ENCODE peak calls at places on chromosomes 16 and 17, in four cellular contexts. N is AG04450, R is GM23248, P is GM18507. K is an unnamed sample.

GRCh38 chr17:17710728-17711541 is 29.7 kb downstream of the RAI1 start:
- DNase-seq in R (peak; percentile 89), N (peak; percentile 79), P (no peak), K (peak; percentile 93)

GRCh38 chr16:74999208-74999682 is 421 bp downstream of the ZNRF1 start:
- DNase-seq in R (peak; percentile 66), P (no peak), N (no peak), K (peak; percentile 36)

GRCh38 chr17:37848690-37849616 is 75.3 kb upstream of the TBC1D3K start:
- DNase-seq in R (peak; percentile 77), N (peak; percentile 21), P (no peak), K (peak; percentile 81)

GRCh38 chr17:32504166-32504990 is 17.6 kb downstream of the CDK5R1 start:
- DNase-seq in R (peak; percentile 31), P (no peak), N (no peak), K (peak; percentile 43)

GRCh38 chr17:29393451-29393850 is 3.3 kb downstream of the TAOK1 start:
- DNase-seq in P (no peak), N (no peak), R (peak; percentile 72), K (no peak)

GRCh38 chr17:78610951-78611511 is 33.8 kb upstream of the DNAH17 start:
- DNase-seq in R (no peak), N (no peak), P (no peak), K (no peak)

GRCh38 chr17:11928436-11928835 is 68.8 kb downstream of the ZNF18 start:
- DNase-seq in P (no peak), N (no peak), R (no peak), K (no peak)

GRCh38 chr16:65414284-65414984 is 292.6 kb upstream of the CDH11 start:
- DNase-seq in R (peak; percentile 88), N (peak; percentile 29), P (no peak), K (peak; percentile 86)

GRCh38 chr17:31321971-31322370 is 549 bp upstream of the EVI2A start:
- DNase-seq in P (no peak), R (no peak), N (no peak), K (no peak)

GRCh38 chr16:80122155-80122554 is 418.6 kb upstream of the DYNLRB2 start:
- DNase-seq in N (no peak), R (peak; percentile 42), P (no peak), K (peak; percentile 44)

GRCh38 chr17:70636517-70637133 is 467.3 kb downstream of the KCNJ2 start:
- DNase-seq in R (peak; percentile 60), N (peak; percentile 10), P (peak; percentile 2), K (peak; percentile 52)

GRCh38 chr17:79655672-79656290 is 44.9 kb upstream of the RBFOX3 start:
- DNase-seq in R (no peak), N (no peak), P (no peak), K (no peak)

GRCh38 chr17:73710095-73710592 is 65.9 kb upstream of the SDK2 start:
- DNase-seq in N (peak; percentile 2), R (peak; percentile 52), P (peak; percentile 40), K (peak; percentile 60)

GRCh38 chr16:12575288-12575687 is 228.4 kb downstream of the CPPED1 start:
- DNase-seq in P (no peak), N (no peak), R (no peak), K (no peak)

GRCh38 chr16:20137909-20138308 is 64.2 kb upstream of the GPR139 start:
- DNase-seq in N (no peak), P (no peak), R (no peak), K (no peak)

GRCh38 chr16:20850981-20851380 is 44.7 kb downstream of the REXO5 start:
- DNase-seq in P (no peak), N (no peak), R (peak; percentile 27), K (no peak)

GRCh38 chr17:17899486-17899885 is 62.7 kb upstream of the SREBF1 start:
- DNase-seq in P (no peak), R (no peak), N (no peak), K (no peak)

GRCh38 chr16:81445143-81445922 is 725 bp downstream of the CMIP start:
- DNase-seq in P (peak; percentile 54), N (no peak), R (peak; percentile 75), K (peak; percentile 50)

GRCh38 chr16:3088450-3088849 is 10.6 kb downstream of the ZSCAN10 start:
- DNase-seq in P (no peak), N (no peak), R (no peak), K (no peak)

GRCh38 chr16:65619606-65620005 is 497.7 kb upstream of the CDH11 start:
- DNase-seq in R (peak; percentile 8), N (no peak), P (no peak), K (no peak)

GRCh38 chr17:18314059-18314730 is 599 bp downstream of the TOP3A start:
- DNase-seq in N (no peak), P (no peak), R (peak; percentile 49), K (no peak)

GRCh38 chr17:63918305-63918704 is 334 bp downstream of the GH1 start:
- DNase-seq in R (peak; percentile 30), P (no peak), N (no peak), K (peak; percentile 5)

GRCh38 chr16:50263940-50264929 is 2.1 kb upstream of the ADCY7 start:
- DNase-seq in P (no peak), R (peak; percentile 43), N (peak; percentile 8), K (no peak)

GRCh38 chr17:31381165-31381668 is 10.3 kb upstream of the RAB11FIP4 start:
- DNase-seq in P (no peak), R (no peak), N (no peak), K (no peak)

GRCh38 chr16:66416136-66416535 is 11.0 kb upstream of the BEAN1 start:
- DNase-seq in N (no peak), R (peak; percentile 47), P (no peak), K (no peak)

GRCh38 chr17:79042421-79043190 is 18.6 kb downstream of the C1QTNF1 start:
- DNase-seq in R (peak; percentile 82), P (no peak), N (no peak), K (no peak)

GRCh38 chr16:84471316-84471715 is 33.1 kb downstream of the MEAK7 start:
- DNase-seq in P (no peak), R (no peak), N (no peak), K (no peak)

GRCh38 chr17:46026045-46026814 is 27.2 kb downstream of the STH start:
- DNase-seq in R (no peak), N (no peak), P (no peak), K (no peak)

GRCh38 chr16:22979038-22979437 is 165.1 kb downstream of the HS3ST2 start:
- DNase-seq in R (no peak), P (no peak), N (no peak), K (no peak)

GRCh38 chr16:56013962-56014552 is 138.9 kb upstream of the CES5A start:
- DNase-seq in N (no peak), P (no peak), R (peak; percentile 41), K (peak; percentile 5)

K was measured in AG08395.